ENCODE peak calls at places on chromosome 4, in six cellular contexts. C is mesenchymal stem cell; L is OCI-LY7; R is IMR-90; P is transverse colon; I is CD8-positive, alpha-beta T cell. D is an unnamed sample.
A peak's percentile ranks its signal among the peaks of the same experiment; 100 is the strongest.

GRCh38 chr4:8665406-8666360 is 73.1 kb downstream of the CPZ start:
- DNase-seq in C (no peak), L (no peak), R (peak; percentile 5), P (no peak), I (no peak), D (no peak)

GRCh38 chr4:111454961-111455360 is 690.3 kb upstream of the FAM241A start:
- DNase-seq in C (no peak), L (no peak), R (no peak), P (peak; percentile 11), I (no peak), D (no peak)

GRCh38 chr4:169841776-169842175 is 84.0 kb upstream of the HPF1 start:
- DNase-seq in C (no peak), L (no peak), R (no peak), P (no peak), I (no peak), D (no peak)

GRCh38 chr4:123463869-123464268 is 67.3 kb downstream of the SPRY1 start:
- DNase-seq in C (no peak), L (peak; percentile 85), R (no peak), P (no peak), I (no peak), D (no peak)

GRCh38 chr4:118770741-118771187 is 65.2 kb downstream of the SEC24D start:
- DNase-seq in C (no peak), L (no peak), R (peak; percentile 39), P (no peak), I (no peak), D (no peak)

GRCh38 chr4:94420356-94420755 is 31.4 kb upstream of the PDLIM5 start:
- DNase-seq in C (no peak), L (no peak), R (no peak), P (no peak), I (no peak), D (no peak)

GRCh38 chr4:163113921-163114703 is 52.6 kb downstream of the NAF1 start:
- DNase-seq in C (no peak), L (no peak), R (no peak), P (no peak), I (no peak), D (no peak)

GRCh38 chr4:89674876-89675459 is 162.0 kb downstream of the SNCA start:
- DNase-seq in C (peak; percentile 9), L (no peak), R (no peak), P (no peak), I (no peak), D (no peak)

GRCh38 chr4:53507671-53508286 is 83.5 kb downstream of the LNX1 start:
- DNase-seq in C (no peak), L (no peak), R (peak; percentile 48), P (no peak), I (no peak), D (no peak)

DNA sequence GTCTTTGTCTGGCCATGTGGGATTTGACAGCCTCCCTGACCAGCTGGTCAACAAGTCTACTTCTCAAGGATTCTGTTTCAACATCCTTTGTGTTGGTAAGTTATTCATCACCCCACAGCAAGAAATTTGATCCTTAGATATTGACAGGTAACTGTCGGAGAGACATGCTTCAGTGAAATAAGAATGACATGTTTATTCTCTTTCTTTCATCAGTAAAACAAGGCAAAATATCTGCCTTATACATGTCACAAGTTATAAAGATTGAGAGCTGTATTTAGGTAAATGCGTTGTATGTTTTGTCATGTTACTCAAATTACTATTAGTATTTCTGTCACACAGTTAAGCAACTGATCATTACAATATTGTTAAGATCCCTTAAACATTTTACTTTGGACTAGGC is 46.9 kb downstream of the SEPTIN11 start:
- DNase-seq in C (no peak), L (no peak), R (no peak), P (no peak), I (no peak), D (no peak)
- H3K36me3 ChIP-seq in C (peaks cover 51% of the 10 kb centered on the region), L (no peaks in the 10 kb centered on the region), R (peaks cover 40% of the 10 kb centered on the region), P (peaks cover 4% of the 10 kb centered on the region), I (peaks cover 3% of the 10 kb centered on the region), D (peaks cover 9% of the 10 kb centered on the region)

GRCh38 chr4:24930136-24930535 is 17.3 kb upstream of the CCDC149 start:
- DNase-seq in C (no peak), L (no peak), R (no peak), P (no peak), I (no peak), D (no peak)

GRCh38 chr4:24932831-24933230 is 20.0 kb upstream of the CCDC149 start:
- DNase-seq in C (no peak), L (no peak), R (peak; percentile 38), P (no peak), I (no peak), D (no peak)

GRCh38 chr4:24928708-24929107 is 15.9 kb upstream of the CCDC149 start:
- DNase-seq in C (no peak), L (no peak), R (no peak), P (no peak), I (no peak), D (no peak)

GRCh38 chr4:24937176-24937575 is 24.3 kb upstream of the CCDC149 start:
- DNase-seq in C (no peak), L (no peak), R (no peak), P (no peak), I (no peak), D (no peak)

GRCh38 chr4:24933684-24934275 is 20.9 kb upstream of the CCDC149 start:
- DNase-seq in C (no peak), L (no peak), R (no peak), P (no peak), I (no peak), D (no peak)
- H3K9me3 ChIP-seq in C (peaks cover 36% of the 10 kb centered on the region), L (no peaks in the 10 kb centered on the region), R (peaks cover 11% of the 10 kb centered on the region), P (no peaks in the 10 kb centered on the region), I (no peaks in the 10 kb centered on the region), D (no peaks in the 10 kb centered on the region)

DNA sequence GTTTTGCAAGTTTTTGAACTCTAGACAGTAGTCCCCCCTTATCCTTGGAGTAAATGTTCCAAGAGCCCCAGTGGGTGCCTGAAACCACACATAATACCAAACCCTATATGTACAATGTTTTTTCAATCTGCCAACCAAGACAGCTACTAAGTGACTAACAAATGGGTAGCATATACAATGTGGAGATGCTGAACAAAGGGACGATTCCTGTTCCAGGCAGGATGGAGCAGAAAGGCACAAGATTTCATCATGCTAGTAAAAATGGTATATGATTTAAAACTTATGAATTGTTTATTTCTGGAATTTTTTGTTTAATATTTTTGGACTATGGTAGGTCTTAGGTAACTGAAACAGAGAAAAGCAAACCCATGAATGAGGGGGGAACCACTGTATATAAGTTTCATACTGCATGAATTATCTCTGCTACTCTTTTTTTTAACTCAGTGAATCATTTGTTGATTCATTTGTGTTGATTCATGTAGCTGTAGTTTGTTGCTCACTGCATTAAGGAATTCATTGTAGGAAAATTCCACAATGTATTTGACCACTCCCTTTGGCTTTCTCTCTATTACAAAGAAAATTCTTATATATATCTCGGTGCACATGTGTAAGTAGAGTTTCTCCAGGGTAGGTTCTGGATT is 21.9 kb upstream of the ANXA3 start:
- DNase-seq in C (peak; percentile 42), L (no peak), R (peak; percentile 74), P (no peak), I (no peak), D (no peak)
- H3K27ac ChIP-seq in C (no peak overlapping the region), L (no peak overlapping the region), R (peak overlapping the region; percentile 54), P (no peak overlapping the region), I (no peak overlapping the region), D (no peak overlapping the region)

GRCh38 chr4:39631700-39632079 is 7.0 kb downstream of the SMIM14 start:
- DNase-seq in C (no peak), L (peak; percentile 71), R (no peak), P (no peak), I (no peak), D (no peak)
- H3K36me3 ChIP-seq in C (peaks cover 43% of the 10 kb centered on the region), L (no peaks in the 10 kb centered on the region), R (peaks cover 2% of the 10 kb centered on the region), P (no peaks in the 10 kb centered on the region), I (no peaks in the 10 kb centered on the region), D (no peaks in the 10 kb centered on the region)

GRCh38 chr4:81049310-81049709 is 18.8 kb downstream of the BMP3 start:
- DNase-seq in C (no peak), L (no peak), R (no peak), P (no peak), I (no peak), D (no peak)
- H3K9me3 ChIP-seq in C (no peaks in the 10 kb centered on the region), L (peaks cover 27% of the 10 kb centered on the region), R (no peaks in the 10 kb centered on the region), P (no peaks in the 10 kb centered on the region), I (no peaks in the 10 kb centered on the region), D (no peaks in the 10 kb centered on the region)

D was measured in effector memory CD4-positive, alpha-beta T cell.